ENCODE peak calls at places on chromosomes 13 and 19, in four cellular contexts. H is Daoy, R is GM10248, L is progenitor cell of endocrine pancreas. M is an unnamed sample.

GRCh38 chr19:36488816-36489138 is 584 bp downstream of the ZNF566 start:
- DNase-seq in L (no peak), H (no peak), R (peak; percentile 42), M (peak; percentile 42)

GRCh38 chr13:93146584-93147292 is 79.9 kb upstream of the GPC6 start:
- DNase-seq in R (no peak), H (peak; percentile 52), L (no peak), M (no peak)

GRCh38 chr19:44548736-44549135 is 19.3 kb upstream of the CEACAM20 start:
- DNase-seq in R (no peak), H (peak; percentile 72), L (no peak), M (no peak)

GRCh38 chr19:9321338-9321737 is 2.6 kb upstream of the ZNF559 start:
- DNase-seq in R (no peak), L (no peak), H (no peak), M (no peak)

GRCh38 chr19:51586103-51586728 is 15.1 kb downstream of the ZNF175 start:
- DNase-seq in H (no peak), R (no peak), L (no peak), M (no peak)

GRCh38 chr19:18847516-18848463 is 16.0 kb downstream of the UPF1 start:
- DNase-seq in L (no peak), R (no peak), H (no peak), M (no peak)

GRCh38 chr13:40026741-40027140 is 371.3 kb downstream of the COG6 start:
- DNase-seq in R (peak; percentile 20), L (no peak), H (no peak), M (no peak)

GRCh38 chr13:50981686-50982085 is 72.1 kb downstream of the RNASEH2B start:
- DNase-seq in L (no peak), H (no peak), R (no peak), M (no peak)

GRCh38 chr13:77291779-77292178 is 35.1 kb downstream of the MYCBP2 start:
- DNase-seq in L (no peak), R (no peak), H (peak; percentile 1), M (peak; percentile 39)

GRCh38 chr19:5339950-5340636 is 519 bp downstream of the PTPRS start:
- DNase-seq in H (peak; percentile 49), R (no peak), L (peak; percentile 41), M (no peak)

GRCh38 chr19:43078311-43078710 is 4.2 kb downstream of the PSG2 start:
- DNase-seq in L (no peak), H (peak; percentile 65), R (no peak), M (no peak)

GRCh38 chr19:14363203-14364097 is 17.8 kb upstream of the ADGRE5 start:
- DNase-seq in L (peak; percentile 21), H (peak; percentile 77), R (peak; percentile 54), M (no peak)

GRCh38 chr13:23778879-23779278 is 110.3 kb downstream of the MIPEP start:
- DNase-seq in H (no peak), R (no peak), L (no peak), M (no peak)

GRCh38 chr13:20349564-20350379 is 117.7 kb upstream of the GJB6 start:
- DNase-seq in R (no peak), H (no peak), L (no peak), M (no peak)

GRCh38 chr19:23531976-23532375 is 136.7 kb upstream of the ZNF91 start:
- DNase-seq in L (no peak), R (no peak), H (no peak), M (no peak)

GRCh38 chr19:8510589-8511115 is 3.3 kb downstream of the ZNF414 start:
- DNase-seq in R (no peak), H (no peak), L (no peak), M (no peak)

GRCh38 chr19:13978306-13978705 is 26.0 kb downstream of the DCAF15 start:
- DNase-seq in R (no peak), H (peak; percentile 43), L (peak; percentile 75), M (no peak)